ENCODE peak calls at places on chromosomes 3 and 15, in eight cellular contexts. F, N, A, T, C, S, J and B are unnamed samples.

GRCh38 chr3:103218146-103218545 is 783.3 kb downstream of the ZPLD1 start:
- DNase-seq in F (no peak), N (no peak), A (no peak), T (no peak), C (no peak), S (no peak), J (no peak), B (no peak)

GRCh38 chr15:58966698-58967097 is 20.8 kb upstream of the RNF111 start:
- DNase-seq in F (no peak), N (peak; percentile 42), A (no peak), T (no peak), C (no peak), S (no peak), J (no peak), B (no peak)

GRCh38 chr3:185270262-185270955 is 16.6 kb upstream of the EHHADH start:
- DNase-seq in F (no peak), N (peak; percentile 46), A (peak; percentile 61), T (peak; percentile 56), C (no peak), S (peak; percentile 33), J (peak; percentile 24), B (no peak)

GRCh38 chr3:156693166-156693565 is 18.8 kb downstream of the TIPARP start:
- DNase-seq in F (no peak), N (peak; percentile 36), A (no peak), T (no peak), C (no peak), S (no peak), J (no peak), B (no peak)

GRCh38 chr15:61521961-61522360 is 292.9 kb upstream of the RORA start:
- DNase-seq in F (no peak), N (no peak), A (no peak), T (no peak), C (no peak), S (no peak), J (no peak), B (no peak)

GRCh38 chr3:32510075-32510724 is 7.5 kb upstream of the CMTM6 start:
- DNase-seq in F (no peak), N (peak; percentile 69), A (peak; percentile 65), T (peak; percentile 67), C (no peak), S (peak; percentile 76), J (peak; percentile 41), B (peak; percentile 29)

GRCh38 chr15:98562361-98562791 is 86.0 kb upstream of the IGF1R start:
- DNase-seq in F (no peak), N (no peak), A (no peak), T (no peak), C (no peak), S (no peak), J (no peak), B (no peak)

GRCh38 chr3:74845086-74845485 is 230.6 kb upstream of the CNTN3 start:
- DNase-seq in F (no peak), N (no peak), A (no peak), T (no peak), C (no peak), S (no peak), J (no peak), B (no peak)

GRCh38 chr3:142973217-142974009 is 9.9 kb upstream of the PAQR9 start:
- DNase-seq in F (no peak), N (no peak), A (no peak), T (no peak), C (no peak), S (no peak), J (no peak), B (no peak)

GRCh38 chr3:142976621-142977398 is 13.3 kb upstream of the PAQR9 start:
- DNase-seq in F (peak; percentile 76), N (peak; percentile 92), A (no peak), T (no peak), C (peak; percentile 79), S (peak; percentile 87), J (peak; percentile 86), B (peak; percentile 77)

GRCh38 chr3:142975316-142975995 is 12.0 kb upstream of the PAQR9 start:
- DNase-seq in F (no peak), N (no peak), A (no peak), T (no peak), C (no peak), S (no peak), J (no peak), B (no peak)

GRCh38 chr3:142981108-142981507 is 17.6 kb upstream of the PAQR9 start:
- DNase-seq in F (no peak), N (no peak), A (no peak), T (no peak), C (no peak), S (no peak), J (no peak), B (no peak)

DNA sequence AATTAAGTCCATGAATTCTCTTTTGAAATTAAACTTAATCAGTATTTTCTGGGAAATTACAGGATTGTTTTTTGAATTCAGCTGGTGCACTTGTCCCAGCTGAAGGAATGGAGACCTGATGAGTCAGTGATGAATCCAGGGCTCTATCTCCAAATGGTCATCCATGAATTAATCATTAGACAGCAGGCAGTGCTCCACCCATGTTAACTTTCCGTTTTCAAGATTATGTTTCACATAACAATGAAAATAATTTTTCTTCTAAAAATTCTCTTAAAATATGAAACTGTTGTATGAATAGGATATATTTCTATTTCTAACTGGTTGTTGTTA is 13.9 kb upstream of the PAQR9 start:
- DNase-seq in F (no peak), N (peak; percentile 39), A (no peak), T (no peak), C (no peak), S (no peak), J (no peak), B (no peak)
- TF ChIP-seq CTCF in F (no peak), N (no peak), A (no peak), T (no peak), C (no peak), S (no peak), J (no peak), B (no peak)

GRCh38 chr3:62557450-62557849 is 184.1 kb upstream of the FEZF2 start:
- DNase-seq in F (no peak), N (no peak), A (no peak), T (no peak), C (no peak), S (no peak), J (no peak), B (no peak)

GRCh38 chr3:62559831-62560445 is 186.6 kb upstream of the FEZF2 start:
- DNase-seq in F (no peak), N (peak; percentile 50), A (no peak), T (no peak), C (no peak), S (peak; percentile 38), J (peak; percentile 21), B (no peak)

GRCh38 chr3:62556121-62556520 is 182.8 kb upstream of the FEZF2 start:
- DNase-seq in F (no peak), N (no peak), A (no peak), T (no peak), C (no peak), S (no peak), J (no peak), B (no peak)

GRCh38 chr3:62557983-62558382 is 184.6 kb upstream of the FEZF2 start:
- DNase-seq in F (no peak), N (no peak), A (no peak), T (no peak), C (no peak), S (no peak), J (no peak), B (no peak)

DNA sequence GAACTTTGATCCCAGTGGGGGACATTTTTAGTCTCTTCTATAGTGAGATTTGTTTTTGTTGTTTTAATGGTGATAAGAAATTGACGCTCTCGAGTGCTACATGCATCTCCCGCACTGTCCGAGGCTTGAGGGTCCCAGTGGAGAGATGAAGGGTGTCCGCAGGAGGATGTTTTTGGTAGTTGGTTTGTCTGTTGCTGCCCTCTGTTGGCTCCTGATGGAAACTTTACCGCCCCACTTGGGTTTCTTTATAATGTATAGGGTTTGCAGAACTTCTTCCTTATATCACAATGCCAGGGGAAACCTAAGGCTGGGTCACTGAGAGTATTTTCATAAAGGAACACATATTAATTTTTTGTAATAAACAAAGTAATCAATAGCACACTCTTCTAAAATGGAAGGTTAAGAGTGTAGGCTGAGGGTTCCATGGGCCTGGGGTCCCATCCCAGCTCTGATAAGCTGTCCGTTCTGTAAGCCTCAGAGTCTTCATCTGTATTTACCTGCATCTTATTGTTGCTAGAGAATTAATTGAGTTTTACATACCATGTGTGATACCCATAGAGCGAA is 185.3 kb upstream of the FEZF2 start:
- DNase-seq in F (no peak), N (no peak), A (peak; percentile 48), T (peak; percentile 49), C (no peak), S (peak; percentile 19), J (no peak), B (no peak)
- TF ChIP-seq CTCF in F (no peak), N (peak; percentile 74), A (peak; percentile 61), T (peak; percentile 60), C (peak; percentile 40), S (peak; percentile 56), J (peak; percentile 45), B (no peak)

GRCh38 chr15:40338921-40339620 is 1.7 kb downstream of the CCDC9B start:
- DNase-seq in F (no peak), N (peak; percentile 92), A (no peak), T (no peak), C (no peak), S (peak; percentile 67), J (no peak), B (no peak)

GRCh38 chr15:40340038-40340739 is 550 bp downstream of the CCDC9B start:
- DNase-seq in F (no peak), N (peak; percentile 26), A (peak; percentile 72), T (no peak), C (peak; percentile 81), S (peak; percentile 69), J (no peak), B (no peak)

GRCh38 chr15:40339621-40339945 is 1.2 kb downstream of the CCDC9B start:
- DNase-seq in F (no peak), N (no peak), A (no peak), T (no peak), C (no peak), S (no peak), J (no peak), B (no peak)

GRCh38 chr15:40342421-40343313 is 1.9 kb upstream of the CCDC9B start:
- DNase-seq in F (peak; percentile 25), N (peak; percentile 29), A (no peak), T (no peak), C (no peak), S (no peak), J (no peak), B (no peak)

DNA sequence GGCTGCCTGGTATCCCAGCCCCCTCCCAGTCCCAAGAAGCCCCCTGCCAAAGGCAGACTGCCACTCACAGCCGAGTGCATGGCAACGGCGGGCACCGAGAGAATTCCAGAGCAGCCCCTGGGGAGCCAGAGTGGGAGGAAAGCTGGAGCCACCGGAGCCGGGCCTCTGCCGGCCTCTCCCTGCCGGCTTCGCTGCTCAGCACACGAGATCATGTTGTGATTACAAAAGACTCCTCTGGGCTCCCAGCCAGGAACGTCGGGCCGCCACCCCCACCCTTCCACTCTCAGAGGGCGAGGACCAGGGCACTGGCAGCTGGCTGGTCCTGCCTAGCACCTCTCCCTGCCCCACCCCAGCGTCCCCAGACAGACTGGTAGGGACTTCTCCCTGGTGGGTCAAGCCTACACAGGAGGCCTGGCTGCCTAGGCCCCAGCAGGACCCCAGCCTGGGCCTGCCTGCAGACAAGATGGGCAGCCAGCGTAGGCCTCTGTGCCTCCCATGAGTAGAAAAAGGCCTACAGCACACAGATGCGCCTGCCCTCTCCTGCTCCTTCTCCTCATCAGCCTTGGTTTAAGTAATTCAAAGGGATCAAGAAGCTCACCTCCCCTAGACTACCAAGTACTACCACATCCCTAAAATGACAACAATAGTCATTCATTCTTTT is at the start of gene CCDC9B:
- DNase-seq in F (peak; percentile 82), N (peak; percentile 76), A (peak; percentile 57), T (no peak), C (peak; percentile 95), S (peak; percentile 93), J (no peak), B (peak; percentile 75)
- TF ChIP-seq CTCF in F (no peak), N (no peak), A (no peak), T (no peak), C (no peak), S (no peak), J (no peak), B (no peak)

DNA sequence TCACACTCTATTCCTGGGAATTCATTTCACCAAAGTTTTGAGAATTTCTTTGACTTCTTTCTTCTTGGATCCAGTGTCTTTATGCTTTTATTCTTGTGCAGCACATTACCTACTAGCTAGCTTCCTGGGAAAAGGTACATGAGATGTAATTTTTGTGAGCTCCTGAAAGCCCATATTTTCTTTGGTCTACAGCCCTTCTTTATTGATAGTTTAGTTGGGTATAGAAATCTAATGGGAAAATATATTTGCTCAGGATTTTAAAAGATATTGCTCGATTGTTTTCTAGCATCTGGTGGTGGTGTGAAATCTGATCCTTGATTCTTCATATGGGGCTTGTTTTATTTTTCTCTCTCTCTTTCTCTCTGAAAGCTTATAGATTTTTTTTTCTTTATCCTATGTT is 45.8 kb downstream of the FOXB1 start:
- DNase-seq in F (no peak), N (no peak), A (no peak), T (no peak), C (no peak), S (no peak), J (no peak), B (no peak)
- TF ChIP-seq CTCF in F (no peak), N (no peak), A (no peak), T (no peak), C (no peak), S (no peak), J (no peak), B (no peak)